ENCODE peak calls at places on chromosome 18, in nine cellular contexts. Q, B, U, A, S, E, O, G and K are unnamed samples.

GRCh38 chr18:55500316-55501086 is 87.5 kb downstream of the TCF4 start:
- DNase-seq in Q (peak), B (no peak), U (no peak), A (no peak), S (peak), E (no peak), O (no peak), G (peak), K (peak)

GRCh38 chr18:1976484-1976883 is 594.8 kb downstream of the METTL4 start:
- DNase-seq in Q (no peak), B (no peak), U (no peak), A (no peak), S (no peak), E (no peak), O (no peak), G (no peak), K (no peak)

GRCh38 chr18:73683618-73684238 is 463.9 kb downstream of the FBXO15 start:
- DNase-seq in Q (peak), B (no peak), U (no peak), A (no peak), S (peak), E (no peak), O (no peak), G (peak), K (no peak)

GRCh38 chr18:13584826-13585225 is 141.5 kb downstream of the FAM210A start:
- DNase-seq in Q (no peak), B (no peak), U (no peak), A (no peak), S (no peak), E (no peak), O (no peak), G (peak), K (no peak)

GRCh38 chr18:32200766-32201165 is 10.9 kb downstream of the MEP1B start:
- DNase-seq in Q (no peak), B (no peak), U (no peak), A (no peak), S (no peak), E (no peak), O (no peak), G (peak), K (no peak)

GRCh38 chr18:42931501-42931900 is 184.0 kb downstream of the RIT2 start:
- DNase-seq in Q (no peak), B (no peak), U (no peak), A (no peak), S (peak), E (no peak), O (no peak), G (peak), K (no peak)

GRCh38 chr18:30465131-30465530 is 577.4 kb downstream of the DSC3 start:
- DNase-seq in Q (no peak), B (no peak), U (no peak), A (no peak), S (no peak), E (no peak), O (no peak), G (no peak), K (no peak)

GRCh38 chr18:40222736-40223135 is 1732.3 kb upstream of the PIK3C3 start:
- DNase-seq in Q (no peak), B (no peak), U (no peak), A (no peak), S (peak), E (no peak), O (no peak), G (peak), K (no peak)

GRCh38 chr18:12606592-12607315 is 51.2 kb downstream of the SPIRE1 start:
- DNase-seq in Q (peak), B (no peak), U (no peak), A (no peak), S (peak), E (no peak), O (no peak), G (peak), K (peak)

GRCh38 chr18:652131-652530 is 5.3 kb upstream of the TYMS start:
- DNase-seq in Q (no peak), B (no peak), U (no peak), A (no peak), S (no peak), E (no peak), O (no peak), G (no peak), K (peak)

GRCh38 chr18:54775686-54776085 is 52.6 kb upstream of the RAB27B start:
- DNase-seq in Q (peak), B (no peak), U (no peak), A (no peak), S (peak), E (no peak), O (no peak), G (peak), K (peak)

GRCh38 chr18:12476955-12477354 is 69.2 kb downstream of the PRELID3A start:
- DNase-seq in Q (no peak), B (no peak), U (no peak), A (no peak), S (no peak), E (no peak), O (no peak), G (no peak), K (no peak)

GRCh38 chr18:59514193-59514592 is 155.1 kb upstream of the LMAN1 start:
- DNase-seq in Q (no peak), B (peak), U (no peak), A (no peak), S (no peak), E (no peak), O (no peak), G (peak), K (peak)

GRCh38 chr18:73688851-73689659 is 458.6 kb downstream of the FBXO15 start:
- DNase-seq in Q (peak), B (no peak), U (no peak), A (no peak), S (peak), E (no peak), O (no peak), G (peak), K (peak)

GRCh38 chr18:50162486-50163304 is 32.3 kb downstream of the MYO5B start:
- DNase-seq in Q (peak), B (no peak), U (no peak), A (no peak), S (no peak), E (no peak), O (no peak), G (peak), K (no peak)

GRCh38 chr18:48433541-48433940 is 24.4 kb upstream of the ZBTB7C start:
- DNase-seq in Q (no peak), B (no peak), U (no peak), A (no peak), S (no peak), E (no peak), O (no peak), G (no peak), K (no peak)

GRCh38 chr18:73099759-73100158 is 232.0 kb upstream of the NETO1 start:
- DNase-seq in Q (no peak), B (no peak), U (no peak), A (no peak), S (no peak), E (no peak), O (no peak), G (no peak), K (no peak)

GRCh38 chr18:22912835-22913234 is 20.3 kb upstream of the RBBP8 start:
- DNase-seq in Q (peak), B (no peak), U (no peak), A (no peak), S (no peak), E (no peak), O (no peak), G (peak), K (no peak)

GRCh38 chr18:2002178-2002577 is 569.1 kb downstream of the METTL4 start:
- DNase-seq in Q (no peak), B (no peak), U (no peak), A (no peak), S (no peak), E (no peak), O (no peak), G (peak), K (no peak)

GRCh38 chr18:907880-908512 is 3.3 kb downstream of the ADCYAP1 start:
- DNase-seq in Q (no peak), B (no peak), U (no peak), A (no peak), S (no peak), E (no peak), O (peak), G (no peak), K (no peak)

GRCh38 chr18:58140366-58141325 is 96.6 kb downstream of the NEDD4L start:
- DNase-seq in Q (no peak), B (no peak), U (no peak), A (no peak), S (no peak), E (no peak), O (no peak), G (no peak), K (no peak)
- TF ChIP-seq CTCF in Q (no peak), B (no peak), U (no peak), A (no peak), S (peak), E (no peak), O (no peak), G (no peak), K (peak)

GRCh38 chr18:10032331-10032979 is 118.6 kb downstream of the VAPA start:
- DNase-seq in Q (no peak), B (no peak), U (peak), A (no peak), S (no peak), E (no peak), O (peak), G (no peak), K (no peak)
- TF ChIP-seq CTCF in Q (no peak), B (peak), U (no peak), A (no peak), S (no peak), E (peak), O (peak), G (peak), K (peak)

DNA sequence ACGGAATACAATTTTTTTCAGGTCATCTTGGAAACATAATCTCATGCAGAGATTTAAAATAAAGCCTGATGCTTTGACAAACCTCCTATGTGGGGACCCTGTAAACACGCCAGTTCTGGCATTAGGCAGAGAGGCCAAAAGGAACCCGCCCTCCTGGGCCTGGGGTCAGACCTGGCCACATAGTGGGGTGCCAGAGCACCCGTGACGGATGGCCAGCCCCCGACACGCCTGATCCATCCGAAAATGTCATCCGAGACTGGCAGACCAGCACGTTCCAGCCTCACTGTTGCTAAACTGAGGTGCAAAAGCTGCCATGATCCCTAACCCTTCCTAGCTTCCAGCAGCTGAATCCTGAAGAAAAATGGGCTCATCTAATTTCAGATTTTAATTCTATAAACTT is 222.6 kb upstream of the SALL3 start:
- DNase-seq in Q (no peak), B (no peak), U (no peak), A (no peak), S (no peak), E (no peak), O (no peak), G (no peak), K (no peak)
- TF ChIP-seq CTCF in Q (no peak), B (no peak), U (no peak), A (no peak), S (no peak), E (no peak), O (no peak), G (no peak), K (no peak)

DNA sequence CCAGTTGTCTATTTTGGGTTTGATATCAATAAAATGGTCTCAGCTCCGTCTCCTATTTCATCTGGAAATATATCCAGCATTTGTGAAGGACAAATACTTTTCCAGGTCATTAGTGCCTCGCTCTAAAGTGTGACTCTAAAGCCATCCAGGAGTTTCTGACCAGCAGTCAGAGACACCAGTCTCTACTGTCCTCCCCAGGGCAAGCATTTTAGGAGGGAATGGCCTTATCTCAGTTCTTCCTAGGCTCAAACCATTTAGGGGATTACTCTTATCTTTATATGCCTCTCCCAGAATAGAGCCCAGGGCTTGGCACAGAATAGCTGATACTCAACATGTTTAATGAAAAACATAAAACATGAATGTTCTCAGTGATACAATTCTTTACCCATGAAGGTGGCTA is 187.6 kb downstream of the NAPG start:
- DNase-seq in Q (no peak), B (no peak), U (no peak), A (no peak), S (no peak), E (no peak), O (no peak), G (no peak), K (no peak)
- TF ChIP-seq CTCF in Q (no peak), B (no peak), U (no peak), A (no peak), S (no peak), E (no peak), O (no peak), G (no peak), K (no peak)